ENCODE peak calls at places on chromosomes 2 and 18, in ten cellular contexts. One of them, this sample, is unnamed.

GRCh38 chr2:113857454-113857853 is 32.4 kb upstream of the ACTR3 start:
- DNase-seq in thoracic aorta: no peak
- DNase-seq in GM23338: no peak
- DNase-seq in IMR-90: no peak
- DNase-seq in colonic mucosa: no peak
- DNase-seq in CD4-positive, CD25-positive, alpha-beta regulatory T cell: no peak
- DNase-seq in small intestine: no peak
- DNase-seq in breast epithelium: no peak
- DNase-seq in K562: no peak
- DNase-seq in A549: no peak
- DNase-seq in this sample: no peak

GRCh38 chr2:144277622-144278354 is 242.1 kb downstream of the ZEB2 start:
- DNase-seq in thoracic aorta: no peak
- DNase-seq in GM23338: no peak
- DNase-seq in IMR-90: no peak
- DNase-seq in colonic mucosa: no peak
- DNase-seq in CD4-positive, CD25-positive, alpha-beta regulatory T cell: no peak
- DNase-seq in small intestine: no peak
- DNase-seq in breast epithelium: no peak
- DNase-seq in K562: no peak
- DNase-seq in A549: no peak
- DNase-seq in this sample: no peak

GRCh38 chr2:71617266-71617665 is 163.9 kb downstream of the DYSF start:
- DNase-seq in thoracic aorta: no peak
- DNase-seq in GM23338: no peak
- DNase-seq in IMR-90: no peak
- DNase-seq in colonic mucosa: peak
- DNase-seq in CD4-positive, CD25-positive, alpha-beta regulatory T cell: no peak
- DNase-seq in small intestine: no peak
- DNase-seq in breast epithelium: no peak
- DNase-seq in K562: no peak
- DNase-seq in A549: no peak
- DNase-seq in this sample: no peak

GRCh38 chr18:58051765-58052460 is 7.9 kb downstream of the NEDD4L start:
- DNase-seq in thoracic aorta: no peak
- DNase-seq in GM23338: no peak
- DNase-seq in IMR-90: peak
- DNase-seq in colonic mucosa: no peak
- DNase-seq in CD4-positive, CD25-positive, alpha-beta regulatory T cell: no peak
- DNase-seq in small intestine: peak
- DNase-seq in breast epithelium: no peak
- DNase-seq in K562: no peak
- DNase-seq in A549: peak
- DNase-seq in this sample: no peak

GRCh38 chr2:41955641-41956040 is 92.2 kb upstream of the PKDCC start:
- DNase-seq in thoracic aorta: no peak
- DNase-seq in GM23338: no peak
- DNase-seq in IMR-90: no peak
- DNase-seq in colonic mucosa: no peak
- DNase-seq in CD4-positive, CD25-positive, alpha-beta regulatory T cell: no peak
- DNase-seq in small intestine: no peak
- DNase-seq in breast epithelium: no peak
- DNase-seq in K562: no peak
- DNase-seq in A549: no peak
- DNase-seq in this sample: no peak

GRCh38 chr2:223010641-223011040 is 41.3 kb upstream of the KCNE4 start:
- DNase-seq in thoracic aorta: no peak
- DNase-seq in GM23338: no peak
- DNase-seq in IMR-90: peak
- DNase-seq in colonic mucosa: no peak
- DNase-seq in CD4-positive, CD25-positive, alpha-beta regulatory T cell: no peak
- DNase-seq in small intestine: no peak
- DNase-seq in breast epithelium: no peak
- DNase-seq in K562: no peak
- DNase-seq in A549: no peak
- DNase-seq in this sample: no peak

GRCh38 chr2:65686928-65687521 is 254.6 kb upstream of the SPRED2 start:
- DNase-seq in thoracic aorta: no peak
- DNase-seq in GM23338: peak
- DNase-seq in IMR-90: no peak
- DNase-seq in colonic mucosa: no peak
- DNase-seq in CD4-positive, CD25-positive, alpha-beta regulatory T cell: no peak
- DNase-seq in small intestine: no peak
- DNase-seq in breast epithelium: no peak
- DNase-seq in K562: no peak
- DNase-seq in A549: no peak
- DNase-seq in this sample: no peak

GRCh38 chr2:133504566-133505505 is 63.4 kb downstream of the NCKAP5 start:
- DNase-seq in thoracic aorta: no peak
- DNase-seq in GM23338: no peak
- DNase-seq in IMR-90: peak
- DNase-seq in colonic mucosa: peak
- DNase-seq in CD4-positive, CD25-positive, alpha-beta regulatory T cell: no peak
- DNase-seq in small intestine: peak
- DNase-seq in breast epithelium: peak
- DNase-seq in K562: no peak
- DNase-seq in A549: no peak
- DNase-seq in this sample: no peak

GRCh38 chr18:58057291-58057965 is 13.4 kb downstream of the NEDD4L start:
- DNase-seq in thoracic aorta: no peak
- DNase-seq in GM23338: no peak
- DNase-seq in IMR-90: no peak
- DNase-seq in colonic mucosa: no peak
- DNase-seq in CD4-positive, CD25-positive, alpha-beta regulatory T cell: no peak
- DNase-seq in small intestine: no peak
- DNase-seq in breast epithelium: peak
- DNase-seq in K562: no peak
- DNase-seq in A549: no peak
- DNase-seq in this sample: peak

GRCh38 chr2:216773072-216773471 is 77.7 kb upstream of the IGFBP5 start:
- DNase-seq in thoracic aorta: no peak
- DNase-seq in GM23338: no peak
- DNase-seq in IMR-90: no peak
- DNase-seq in colonic mucosa: no peak
- DNase-seq in CD4-positive, CD25-positive, alpha-beta regulatory T cell: no peak
- DNase-seq in small intestine: no peak
- DNase-seq in breast epithelium: no peak
- DNase-seq in K562: peak
- DNase-seq in A549: no peak
- DNase-seq in this sample: no peak

GRCh38 chr2:241799522-241800197 is 9.3 kb upstream of the NEU4 start:
- DNase-seq in thoracic aorta: no peak
- DNase-seq in GM23338: no peak
- DNase-seq in IMR-90: no peak
- DNase-seq in colonic mucosa: no peak
- DNase-seq in CD4-positive, CD25-positive, alpha-beta regulatory T cell: no peak
- DNase-seq in small intestine: no peak
- DNase-seq in breast epithelium: no peak
- DNase-seq in K562: no peak
- DNase-seq in A549: no peak
- DNase-seq in this sample: no peak

GRCh38 chr2:9336534-9337354 is 86.6 kb downstream of the ITGB1BP1 start:
- DNase-seq in thoracic aorta: no peak
- DNase-seq in GM23338: no peak
- DNase-seq in IMR-90: peak
- DNase-seq in colonic mucosa: peak
- DNase-seq in CD4-positive, CD25-positive, alpha-beta regulatory T cell: no peak
- DNase-seq in small intestine: peak
- DNase-seq in breast epithelium: peak
- DNase-seq in K562: peak
- DNase-seq in A549: no peak
- DNase-seq in this sample: peak

GRCh38 chr2:150878347-150878746 is 383.3 kb downstream of the RBM43 start:
- DNase-seq in thoracic aorta: no peak
- DNase-seq in GM23338: no peak
- DNase-seq in IMR-90: peak
- DNase-seq in colonic mucosa: no peak
- DNase-seq in CD4-positive, CD25-positive, alpha-beta regulatory T cell: no peak
- DNase-seq in small intestine: no peak
- DNase-seq in breast epithelium: no peak
- DNase-seq in K562: no peak
- DNase-seq in A549: no peak
- DNase-seq in this sample: peak

DNA sequence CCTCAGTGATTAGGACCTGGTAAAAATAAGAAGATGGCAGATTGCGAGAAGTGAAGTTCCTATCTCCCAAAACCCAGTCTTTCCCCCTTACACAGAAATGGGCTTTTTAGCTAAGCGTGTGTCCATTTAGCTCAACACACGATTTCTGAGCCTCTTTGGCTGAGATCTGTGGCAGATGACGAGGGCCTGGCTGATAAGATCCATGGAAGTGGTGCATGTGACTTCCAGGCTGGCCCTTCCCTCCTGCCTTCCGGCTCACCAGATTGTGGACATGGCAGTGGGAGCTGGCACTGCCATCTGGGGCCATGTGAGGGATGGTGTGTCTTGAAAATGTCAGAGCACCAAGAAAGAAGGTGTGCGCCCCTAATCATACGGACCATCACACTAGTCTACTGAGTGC is 41.0 kb upstream of the ZFP36L2 start:
- DNase-seq in thoracic aorta: no peak
- DNase-seq in GM23338: no peak
- DNase-seq in IMR-90: no peak
- DNase-seq in colonic mucosa: no peak
- DNase-seq in CD4-positive, CD25-positive, alpha-beta regulatory T cell: no peak
- DNase-seq in small intestine: no peak
- DNase-seq in breast epithelium: no peak
- DNase-seq in K562: no peak
- DNase-seq in A549: no peak
- DNase-seq in this sample: no peak
- H3K27ac ChIP-seq in thoracic aorta: peak
- H3K27ac ChIP-seq in GM23338: no peak
- H3K27ac ChIP-seq in IMR-90: no peak
- H3K27ac ChIP-seq in colonic mucosa: no peak
- H3K27ac ChIP-seq in CD4-positive, CD25-positive, alpha-beta regulatory T cell: no peak
- H3K27ac ChIP-seq in small intestine: peak
- H3K27ac ChIP-seq in breast epithelium: peak
- H3K27ac ChIP-seq in K562: no peak
- H3K27ac ChIP-seq in A549: no peak
- H3K27ac ChIP-seq in this sample: no peak

DNA sequence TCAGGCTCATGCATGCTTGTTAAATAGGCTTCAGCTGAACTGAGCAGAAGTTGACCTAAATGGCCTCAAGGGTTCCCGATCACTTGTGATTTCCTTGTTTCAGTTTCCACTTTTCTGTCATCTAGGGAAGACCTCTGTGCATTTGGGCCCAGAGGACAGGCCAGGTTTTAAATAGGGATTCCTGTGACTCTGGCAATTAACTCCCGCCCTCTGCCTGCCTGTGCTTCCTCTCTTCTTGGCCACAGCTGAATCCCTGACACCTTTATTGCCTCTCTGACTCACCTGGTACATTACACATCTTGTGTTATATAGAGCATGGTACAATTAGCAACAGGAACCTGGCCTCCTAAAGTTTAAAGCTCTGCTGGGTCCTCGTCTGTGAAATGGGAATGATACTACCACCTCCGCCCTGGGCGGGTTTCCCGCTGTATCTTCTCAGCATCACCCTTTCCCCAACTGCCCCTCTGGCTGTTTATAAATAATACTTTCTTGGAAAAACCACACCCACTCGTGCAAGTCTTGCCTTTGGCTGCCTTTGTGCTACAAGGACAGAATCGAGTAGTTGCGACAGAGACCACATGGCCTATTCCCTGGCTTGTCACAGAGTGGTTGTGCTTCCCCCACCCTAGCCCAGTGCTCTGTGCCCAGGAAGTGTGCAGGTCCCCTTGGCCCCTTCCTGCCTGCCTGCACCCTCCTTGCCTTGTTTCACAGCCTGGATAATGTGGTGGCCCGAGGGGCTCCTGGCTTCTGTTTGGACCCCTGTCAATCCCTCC is 8.0 kb downstream of the CABLES1 start:
- DNase-seq in thoracic aorta: no peak
- DNase-seq in GM23338: no peak
- DNase-seq in IMR-90: no peak
- DNase-seq in colonic mucosa: peak
- DNase-seq in CD4-positive, CD25-positive, alpha-beta regulatory T cell: no peak
- DNase-seq in small intestine: peak
- DNase-seq in breast epithelium: peak
- DNase-seq in K562: no peak
- DNase-seq in A549: no peak
- DNase-seq in this sample: no peak
- H3K27ac ChIP-seq in thoracic aorta: peak
- H3K27ac ChIP-seq in GM23338: peak
- H3K27ac ChIP-seq in IMR-90: no peak
- H3K27ac ChIP-seq in colonic mucosa: peak
- H3K27ac ChIP-seq in CD4-positive, CD25-positive, alpha-beta regulatory T cell: no peak
- H3K27ac ChIP-seq in small intestine: peak
- H3K27ac ChIP-seq in breast epithelium: peak
- H3K27ac ChIP-seq in K562: no peak
- H3K27ac ChIP-seq in A549: no peak
- H3K27ac ChIP-seq in this sample: peak

DNA sequence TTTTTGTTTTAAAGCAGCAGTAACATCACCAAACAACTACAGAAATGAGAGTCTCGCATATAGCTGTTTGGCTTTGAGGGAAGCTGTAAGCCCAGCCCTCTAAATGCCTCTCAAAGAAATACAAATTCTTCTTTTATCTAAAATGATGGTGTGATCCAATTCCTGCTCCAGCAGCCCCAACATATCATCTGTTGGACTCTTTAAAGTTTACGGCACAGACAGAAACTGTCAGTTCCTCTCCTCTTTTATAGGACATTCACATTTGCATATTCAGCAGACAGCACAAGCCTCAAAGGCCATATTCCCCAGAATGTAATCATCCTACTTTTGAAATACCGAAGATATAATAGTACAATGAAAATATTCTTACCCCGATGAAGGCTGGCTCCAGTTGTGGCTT is 216.9 kb upstream of the REV1 start:
- DNase-seq in thoracic aorta: no peak
- DNase-seq in GM23338: no peak
- DNase-seq in IMR-90: no peak
- DNase-seq in colonic mucosa: no peak
- DNase-seq in CD4-positive, CD25-positive, alpha-beta regulatory T cell: no peak
- DNase-seq in small intestine: no peak
- DNase-seq in breast epithelium: no peak
- DNase-seq in K562: no peak
- DNase-seq in A549: no peak
- DNase-seq in this sample: no peak
- H3K27ac ChIP-seq in thoracic aorta: peak
- H3K27ac ChIP-seq in GM23338: no peak
- H3K27ac ChIP-seq in IMR-90: peak
- H3K27ac ChIP-seq in colonic mucosa: no peak
- H3K27ac ChIP-seq in CD4-positive, CD25-positive, alpha-beta regulatory T cell: no peak
- H3K27ac ChIP-seq in small intestine: no peak
- H3K27ac ChIP-seq in breast epithelium: peak
- H3K27ac ChIP-seq in K562: no peak
- H3K27ac ChIP-seq in A549: no peak
- H3K27ac ChIP-seq in this sample: no peak

DNA sequence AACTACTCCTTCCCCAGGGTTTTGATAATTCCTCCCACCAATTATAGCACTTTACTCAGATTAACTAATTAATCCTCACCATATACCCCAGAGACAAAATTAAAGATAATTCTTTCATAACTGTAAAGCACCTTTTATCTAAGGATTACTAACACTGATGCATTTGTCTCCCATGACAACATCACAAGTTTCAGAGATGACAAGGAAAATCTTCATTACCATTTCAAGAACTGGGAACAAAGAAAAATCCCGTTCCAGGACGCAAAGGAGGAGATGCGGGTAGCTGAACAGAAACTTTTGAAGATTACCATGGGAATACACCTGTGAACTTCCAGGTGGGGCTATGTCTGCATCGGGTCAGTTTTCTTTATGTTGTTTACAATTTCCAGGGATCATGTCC is 129.4 kb upstream of the ITGA6 start:
- DNase-seq in thoracic aorta: no peak
- DNase-seq in GM23338: no peak
- DNase-seq in IMR-90: no peak
- DNase-seq in colonic mucosa: no peak
- DNase-seq in CD4-positive, CD25-positive, alpha-beta regulatory T cell: no peak
- DNase-seq in small intestine: no peak
- DNase-seq in breast epithelium: no peak
- DNase-seq in K562: no peak
- DNase-seq in A549: no peak
- DNase-seq in this sample: no peak
- H3K27ac ChIP-seq in thoracic aorta: no peak
- H3K27ac ChIP-seq in GM23338: no peak
- H3K27ac ChIP-seq in IMR-90: no peak
- H3K27ac ChIP-seq in colonic mucosa: no peak
- H3K27ac ChIP-seq in CD4-positive, CD25-positive, alpha-beta regulatory T cell: no peak
- H3K27ac ChIP-seq in small intestine: no peak
- H3K27ac ChIP-seq in breast epithelium: no peak
- H3K27ac ChIP-seq in K562: no peak
- H3K27ac ChIP-seq in A549: no peak
- H3K27ac ChIP-seq in this sample: no peak

This sample was measured in SJCRH30.